ENCODE peak calls at places on chromosomes 5 and 9, in five cellular contexts. V is tibial artery, L is H9, T is transverse colon, Y is neural progenitor cell. J is an unnamed sample. For H3K4me1, the result is how much of the 10 kb centered on the place peaks cover.

GRCh38 chr9:71719585-71719984 is 48.7 kb downstream of the CEMIP2 start:
- DNase-seq in V (no peak), L (no peak), T (no peak), Y (no peak), J (no peak)

GRCh38 chr5:50301756-50302155 is 139.3 kb downstream of the EMB start:
- DNase-seq in V (no peak), L (no peak), T (no peak), Y (no peak), J (no peak)

GRCh38 chr5:43664641-43665040 is 61.7 kb downstream of the NNT start:
- DNase-seq in V (no peak), L (no peak), T (no peak), Y (no peak), J (no peak)

GRCh38 chr9:127050152-127050551 is 72.3 kb downstream of the ANGPTL2 start:
- DNase-seq in V (peak), L (no peak), T (no peak), Y (no peak), J (no peak)

GRCh38 chr5:139543423-139543991 is 17.6 kb upstream of the UBE2D2 start:
- DNase-seq in V (peak), L (peak), T (peak), Y (peak), J (no peak)

GRCh38 chr5:95900383-95900958 is 61.2 kb downstream of the ELL2 start:
- DNase-seq in V (no peak), L (no peak), T (no peak), Y (no peak), J (no peak)

GRCh38 chr9:2241875-2242741 is 227.0 kb downstream of the SMARCA2 start:
- DNase-seq in V (peak), L (peak), T (peak), Y (peak), J (peak)

GRCh38 chr9:85900504-85901201 is 40.3 kb upstream of the NAA35 start:
- DNase-seq in V (no peak), L (peak), T (peak), Y (peak), J (peak)

GRCh38 chr5:75672616-75673015 is 44.6 kb downstream of the POC5 start:
- DNase-seq in V (no peak), L (no peak), T (no peak), Y (no peak), J (no peak)

GRCh38 chr9:132141364-132141947 is 20.4 kb upstream of the NTNG2 start:
- DNase-seq in V (no peak), L (no peak), T (no peak), Y (peak), J (no peak)

GRCh38 chr5:154103223-154103622 is 64.5 kb downstream of the MFAP3 start:
- DNase-seq in V (no peak), L (no peak), T (no peak), Y (no peak), J (no peak)

GRCh38 chr9:134318481-134318891 is 7.8 kb upstream of the RXRA start:
- DNase-seq in V (peak), L (no peak), T (no peak), Y (no peak), J (no peak)

GRCh38 chr9:530681-531080 is 310.8 kb upstream of the DMRT1 start:
- DNase-seq in V (peak), L (no peak), T (no peak), Y (no peak), J (no peak)

GRCh38 chr5:148465381-148466290 is 81.9 kb downstream of the FBXO38 start:
- DNase-seq in V (no peak), L (no peak), T (no peak), Y (no peak), J (no peak)

GRCh38 chr5:131495536-131496399 is 139.3 kb downstream of the RAPGEF6 start:
- DNase-seq in V (no peak), L (no peak), T (no peak), Y (no peak), J (no peak)

GRCh38 chr5:141135030-141135717 is at the start of gene PCDHB5:
- DNase-seq in V (no peak), L (peak), T (no peak), Y (peak), J (peak)

GRCh38 chr5:67025437-67025836 is 171.2 kb downstream of the CD180 start:
- DNase-seq in V (no peak), L (no peak), T (no peak), Y (no peak), J (no peak)

GRCh38 chr9:136361047-136361756 is 2.3 kb downstream of the DNLZ start:
- DNase-seq in V (no peak), L (no peak), T (no peak), Y (no peak), J (peak)

GRCh38 chr5:15346738-15347137 is 153.2 kb upstream of the FBXL7 start:
- DNase-seq in V (no peak), L (no peak), T (no peak), Y (no peak), J (no peak)

GRCh38 chr9:127904888-127905728 is 5.7 kb upstream of the ST6GALNAC6 start:
- DNase-seq in V (no peak), L (no peak), T (peak), Y (no peak), J (no peak)

GRCh38 chr5:173627860-173628392 is 11.5 kb upstream of the BOD1 start:
- DNase-seq in V (no peak), L (peak), T (no peak), Y (peak), J (no peak)

GRCh38 chr9:107491081-107492053 is 1.8 kb upstream of the KLF4 start:
- DNase-seq in V (peak), L (peak), T (peak), Y (peak), J (no peak)

GRCh38 chr9:35864695-35865255 is 5.4 kb downstream of the OR13J1 start:
- DNase-seq in V (no peak), L (no peak), T (no peak), Y (no peak), J (no peak)

GRCh38 chr9:132199056-132199455 is 37.2 kb downstream of the NTNG2 start:
- DNase-seq in V (no peak), L (no peak), T (no peak), Y (no peak), J (no peak)

GRCh38 chr9:18857769-18858168 is 175.2 kb downstream of the SAXO1 start:
- DNase-seq in V (no peak), L (no peak), T (no peak), Y (no peak), J (no peak)

GRCh38 chr5:151694035-151694485 is 7.3 kb upstream of the SPARC start:
- DNase-seq in V (no peak), L (no peak), T (no peak), Y (no peak), J (no peak)

GRCh38 chr9:37929441-37929895 is 25.5 kb upstream of the SLC25A51 start:
- DNase-seq in V (no peak), L (no peak), T (no peak), Y (no peak), J (no peak)

GRCh38 chr5:120621339-120621738 is 157.2 kb downstream of the PRR16 start:
- DNase-seq in V (no peak), L (no peak), T (no peak), Y (peak), J (no peak)

GRCh38 chr9:1098551-1098950 is 48.4 kb downstream of the DMRT2 start:
- DNase-seq in V (no peak), L (no peak), T (no peak), Y (no peak), J (no peak)

GRCh38 chr5:18465833-18466681 is 831.8 kb downstream of the TAF11L14 start:
- DNase-seq in V (no peak), L (peak), T (peak), Y (peak), J (peak)

GRCh38 chr5:56829137-56829536 is 13.8 kb downstream of the MAP3K1 start:
- DNase-seq in V (no peak), L (no peak), T (peak), Y (no peak), J (no peak)

GRCh38 chr5:168467755-168468280 is 18.5 kb upstream of the RARS1 start:
- DNase-seq in V (no peak), L (no peak), T (no peak), Y (no peak), J (no peak)

GRCh38 chr5:126780165-126780827 is 3.4 kb downstream of the LMNB1 start:
- DNase-seq in V (no peak), L (peak), T (peak), Y (peak), J (peak)

GRCh38 chr9:456365-456764 is 241.7 kb downstream of the DOCK8 start:
- DNase-seq in V (no peak), L (no peak), T (no peak), Y (no peak), J (no peak)

GRCh38 chr9:132846109-132846917 is 31.8 kb downstream of the AK8 start:
- DNase-seq in V (no peak), L (no peak), T (no peak), Y (no peak), J (no peak)

GRCh38 chr5:116664988-116665387 is 90.4 kb upstream of the SEMA6A start:
- DNase-seq in V (no peak), L (no peak), T (no peak), Y (no peak), J (no peak)

GRCh38 chr5:80492741-80493140 is 4.8 kb downstream of the FAM151B start:
- DNase-seq in V (no peak), L (no peak), T (no peak), Y (no peak), J (no peak)

GRCh38 chr9:130110596-130111021 is 56.9 kb downstream of the GPR107 start:
- DNase-seq in V (no peak), L (no peak), T (no peak), Y (no peak), J (no peak)

GRCh38 chr5:181215997-181216982 is 6.8 kb upstream of the TRIM41 start:
- DNase-seq in V (no peak), L (peak), T (no peak), Y (no peak), J (peak)

GRCh38 chr5:136864960-136865359 is 499.6 kb upstream of the TRPC7 start:
- DNase-seq in V (no peak), L (no peak), T (no peak), Y (no peak), J (no peak)

GRCh38 chr9:79639354-79639753 is 67.6 kb downstream of the TLE4 start:
- DNase-seq in V (no peak), L (no peak), T (no peak), Y (no peak), J (no peak)

GRCh38 chr9:79644048-79644447 is 72.3 kb downstream of the TLE4 start:
- DNase-seq in V (no peak), L (no peak), T (no peak), Y (no peak), J (no peak)

GRCh38 chr9:79642671-79643070 is 70.9 kb downstream of the TLE4 start:
- DNase-seq in V (no peak), L (no peak), T (no peak), Y (no peak), J (no peak)

GRCh38 chr9:79638806-79639205 is 67.0 kb downstream of the TLE4 start:
- DNase-seq in V (no peak), L (no peak), T (no peak), Y (no peak), J (no peak)

DNA sequence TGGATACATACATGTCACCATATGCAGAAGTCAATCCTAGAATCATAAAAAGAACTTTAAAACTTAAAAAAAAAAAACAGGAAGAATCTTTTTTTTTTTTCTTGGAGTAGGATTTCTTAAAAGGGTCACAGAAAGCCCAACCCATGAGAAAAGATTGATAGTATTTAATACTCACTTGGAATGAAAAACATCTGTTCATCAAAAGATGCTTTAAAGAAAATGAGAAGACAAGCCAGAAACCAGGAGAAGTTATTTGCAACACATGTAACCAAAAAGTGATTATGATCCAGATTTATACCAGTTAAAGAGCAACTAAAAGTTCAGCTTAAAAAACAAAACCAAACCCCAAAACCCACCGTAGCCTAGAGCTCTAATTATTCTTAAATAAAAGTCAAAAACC is 69.3 kb downstream of the TLE4 start:
- DNase-seq in V (no peak), L (no peak), T (no peak), Y (no peak), J (no peak)
- H3K4me1 ChIP-seq in V (under half), L (under half), T (under half), Y (under half), J (under half)

GRCh38 chr9:34651876-34652602 is at the start of gene IL11RA:
- DNase-seq in V (peak), L (peak), T (peak), Y (peak), J (peak)

GRCh38 chr9:34652608-34653007 is 623 bp downstream of the IL11RA start:
- DNase-seq in V (no peak), L (no peak), T (no peak), Y (no peak), J (no peak)

GRCh38 chr9:34653131-34653530 is 1.1 kb downstream of the IL11RA start:
- DNase-seq in V (peak), L (no peak), T (no peak), Y (no peak), J (no peak)

GRCh38 chr9:34650816-34651215 is 1.2 kb upstream of the IL11RA start:
- DNase-seq in V (no peak), L (no peak), T (no peak), Y (no peak), J (no peak)

DNA sequence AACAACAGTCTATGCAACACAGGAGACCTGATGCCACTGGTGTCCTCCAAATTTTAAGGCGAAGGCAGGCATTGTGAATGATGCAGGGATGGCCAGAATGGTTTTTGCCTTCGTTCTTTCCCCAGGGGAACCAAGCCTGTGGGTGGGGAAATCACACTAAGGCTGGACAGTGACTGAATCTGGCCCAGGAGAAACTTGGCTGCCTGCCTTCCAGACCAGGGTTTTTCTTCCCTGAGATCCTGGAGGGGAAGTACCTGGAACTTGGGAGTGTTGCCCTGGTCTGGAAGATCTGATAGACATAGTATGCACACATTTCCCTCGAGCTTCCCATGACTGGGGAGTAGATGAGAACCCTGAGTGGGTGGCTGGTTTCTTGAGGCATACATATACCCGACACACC is 699 bp upstream of the IL11RA start:
- DNase-seq in V (peak), L (no peak), T (peak), Y (no peak), J (no peak)
- H3K27ac ChIP-seq in V (peak), L (no peak), T (peak), Y (no peak), J (no peak)

GRCh38 chr9:125969868-125970267 is 222.7 kb downstream of the PBX3 start:
- DNase-seq in V (no peak), L (no peak), T (no peak), Y (no peak), J (no peak)

GRCh38 chr9:125969462-125969861 is 222.3 kb downstream of the PBX3 start:
- DNase-seq in V (no peak), L (no peak), T (no peak), Y (no peak), J (no peak)

GRCh38 chr9:125971895-125972729 is 224.9 kb downstream of the PBX3 start:
- DNase-seq in V (no peak), L (no peak), T (no peak), Y (no peak), J (no peak)

GRCh38 chr9:125970340-125970739 is 223.2 kb downstream of the PBX3 start:
- DNase-seq in V (no peak), L (no peak), T (no peak), Y (no peak), J (no peak)

GRCh38 chr9:125971050-125971449 is 223.9 kb downstream of the PBX3 start:
- DNase-seq in V (no peak), L (no peak), T (no peak), Y (no peak), J (no peak)
- H3K4me1 ChIP-seq in V (under half), L (under half), T (under half), Y (under half), J (under half)

DNA sequence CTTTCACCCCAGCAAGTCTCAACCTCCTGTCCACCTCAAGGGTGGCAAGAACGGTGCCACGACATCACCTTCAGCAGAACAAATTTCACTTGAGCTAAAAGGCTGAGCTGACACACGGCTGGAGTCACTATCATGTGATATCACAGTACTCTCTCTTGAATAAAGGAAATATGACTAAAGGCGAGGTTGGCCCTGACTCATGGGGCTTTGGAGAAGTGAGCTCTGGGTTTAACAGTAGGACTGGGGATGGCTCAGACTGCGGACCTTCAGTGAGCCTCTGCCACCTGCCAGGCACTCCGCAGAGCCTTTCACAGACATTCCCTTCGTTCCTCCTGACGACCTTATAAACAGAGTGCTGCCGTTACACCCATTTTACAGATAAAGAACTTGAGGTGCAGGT is 25.0 kb downstream of the SHC3 start:
- DNase-seq in V (no peak), L (no peak), T (no peak), Y (no peak), J (peak)
- H3K27ac ChIP-seq in V (no peak), L (no peak), T (no peak), Y (no peak), J (peak)

GRCh38 chr9:114386886-114387677 is 700 bp downstream of the AKNA start:
- DNase-seq in V (peak), L (no peak), T (peak), Y (no peak), J (no peak)
- H3K4me1 ChIP-seq in V (half or more), L (under half), T (half or more), Y (half or more), J (under half)

GRCh38 chr5:125412561-125413535 is 666.4 kb upstream of the ZNF608 start:
- DNase-seq in V (peak), L (peak), T (peak), Y (peak), J (peak)
- H3K27ac ChIP-seq in V (no peak), L (no peak), T (peak), Y (peak), J (peak)

GRCh38 chr5:157486861-157487260 is 26.8 kb downstream of the NIPAL4 start:
- DNase-seq in V (no peak), L (no peak), T (no peak), Y (no peak), J (no peak)
- H3K4me1 ChIP-seq in V (under half), L (under half), T (under half), Y (under half), J (under half)

J was measured in SJSA1.